ENCODE peak calls at places on chromosomes 4 and X, in four cellular contexts. H is amniotic stem cell, F is breast epithelium, C is coronary artery. M is an unnamed sample.

GRCh38 chrX:638482-639131 is 8.0 kb downstream of the SHOX start:
- DNase-seq in C (no peak), H (no peak), F (peak; percentile 15), M (no peak)

GRCh38 chr4:57080781-57081650 is 29.2 kb downstream of the IGFBP7 start:
- DNase-seq in H (peak; percentile 81), C (no peak), F (no peak), M (no peak)

GRCh38 chr4:8274772-8275241 is 5.3 kb downstream of the HTRA3 start:
- DNase-seq in C (peak; percentile 87), F (peak; percentile 65), H (peak; percentile 23), M (peak; percentile 90)

GRCh38 chrX:45757272-45757671 is 556.6 kb upstream of the DIPK2B start:
- DNase-seq in F (no peak), H (no peak), C (no peak), M (no peak)

GRCh38 chr4:89722517-89722916 is 114.4 kb downstream of the SNCA start:
- DNase-seq in H (no peak), F (no peak), C (no peak), M (no peak)

GRCh38 chrX:106144755-106145639 is 23.1 kb upstream of the PWWP3B start:
- DNase-seq in F (no peak), H (no peak), C (no peak), M (no peak)

GRCh38 chrX:119791437-119792231 is at the start of gene RPL39:
- DNase-seq in F (peak; percentile 75), C (peak; percentile 87), H (peak; percentile 63), M (peak; percentile 79)

GRCh38 chr4:99847362-99847976 is 30.8 kb downstream of the DAPP1 start:
- DNase-seq in C (no peak), F (no peak), H (no peak), M (no peak)

GRCh38 chr4:133347409-133347808 is 198.3 kb downstream of the PCDH10 start:
- DNase-seq in F (no peak), C (no peak), H (no peak), M (no peak)

GRCh38 chrX:74505437-74505836 is 84.1 kb downstream of the SLC16A2 start:
- DNase-seq in C (no peak), F (no peak), H (no peak), M (no peak)

GRCh38 chr4:77021614-77022089 is 54.1 kb downstream of the CCNI start:
- DNase-seq in H (no peak), F (no peak), C (peak; percentile 80), M (peak; percentile 41)

GRCh38 chrX:123274796-123275195 is 90.7 kb downstream of the GRIA3 start:
- DNase-seq in H (no peak), C (no peak), F (no peak), M (no peak)

GRCh38 chr4:176393306-176394013 is 73.7 kb downstream of the SPCS3 start:
- DNase-seq in C (no peak), F (no peak), H (no peak), M (no peak)

GRCh38 chrX:13258052-13258444 is 61.8 kb downstream of the ATXN3L start:
- DNase-seq in C (no peak), F (no peak), H (no peak), M (no peak)

GRCh38 chr4:183449193-183449888 is 4.9 kb downstream of the CDKN2AIP start:
- DNase-seq in F (no peak), H (no peak), C (no peak), M (no peak)

GRCh38 chrX:20414781-20415445 is 148.2 kb upstream of the RPS6KA3 start:
- DNase-seq in F (no peak), H (no peak), C (no peak), M (no peak)

GRCh38 chr4:139711461-139711860 is 45.8 kb downstream of the MGST2 start:
- DNase-seq in F (no peak), H (no peak), C (no peak), M (no peak)

GRCh38 chrX:73849054-73849453 is 286.1 kb downstream of the CHIC1 start:
- DNase-seq in F (no peak), H (no peak), C (no peak), M (no peak)

GRCh38 chr4:47068986-47069385 is 37.6 kb downstream of the GABRB1 start:
- DNase-seq in H (no peak), F (no peak), C (no peak), M (no peak)

GRCh38 chrX:48919360-48919821 is 567 bp upstream of the PIM2 start:
- DNase-seq in F (no peak), H (no peak), C (no peak), M (no peak)